ENCODE peak calls at places on chromosomes 5 and 9, in eight cellular contexts. C is lung, A is cardiac fibroblast, R is occipital lobe, Q is prostate gland, Z is fibroblast of the aortic adventitia, S is esophagus squamous epithelium, F is NCI-H1092. O is an unnamed sample.

GRCh38 chr5:177494356-177495195 is 2.8 kb downstream of the PDLIM7 start:
- DNase-seq in C (peak), A (peak), R (no peak), Q (no peak), Z (peak), S (no peak), F (no peak), O (peak)

GRCh38 chr5:120463991-120464626 is at the start of gene PRR16:
- DNase-seq in C (no peak), A (peak), R (peak), Q (peak), Z (peak), S (no peak), F (no peak), O (peak)

GRCh38 chr9:126984969-126985368 is 70.4 kb downstream of the RALGPS1 start:
- DNase-seq in C (no peak), A (no peak), R (no peak), Q (no peak), Z (no peak), S (no peak), F (no peak), O (peak)

GRCh38 chr5:180084638-180085561 is 13.3 kb upstream of the RNF130 start:
- DNase-seq in C (peak), A (no peak), R (no peak), Q (peak), Z (no peak), S (no peak), F (no peak), O (peak)

GRCh38 chr5:154408806-154409205 is 37.0 kb upstream of the SAP30L start:
- DNase-seq in C (no peak), A (no peak), R (no peak), Q (no peak), Z (no peak), S (no peak), F (no peak), O (no peak)

GRCh38 chr5:57687641-57688040 is 205.0 kb upstream of the ACTBL2 start:
- DNase-seq in C (no peak), A (no peak), R (no peak), Q (no peak), Z (no peak), S (no peak), F (no peak), O (no peak)

GRCh38 chr5:133205649-133206048 is 153.8 kb downstream of the HSPA4 start:
- DNase-seq in C (no peak), A (no peak), R (no peak), Q (no peak), Z (no peak), S (no peak), F (no peak), O (no peak)

GRCh38 chr9:35914307-35914807 is 5.1 kb downstream of the SPAAR start:
- DNase-seq in C (no peak), A (peak), R (no peak), Q (no peak), Z (peak), S (no peak), F (no peak), O (peak)

GRCh38 chr9:133160742-133161541 is 2.8 kb downstream of the GBGT1 start:
- DNase-seq in C (peak), A (peak), R (no peak), Q (no peak), Z (peak), S (no peak), F (peak), O (peak)

GRCh38 chr9:133873006-133873780 is 118.9 kb downstream of the VAV2 start:
- DNase-seq in C (no peak), A (no peak), R (no peak), Q (no peak), Z (no peak), S (no peak), F (no peak), O (no peak)

GRCh38 chr5:170269579-170269978 is 28.0 kb downstream of the LCP2 start:
- DNase-seq in C (no peak), A (no peak), R (no peak), Q (no peak), Z (no peak), S (no peak), F (no peak), O (no peak)

GRCh38 chr5:65924366-65925093 is 1.8 kb upstream of the ERBIN start:
- DNase-seq in C (no peak), A (no peak), R (no peak), Q (no peak), Z (no peak), S (no peak), F (peak), O (no peak)

GRCh38 chr5:68261174-68262021 is 45.8 kb downstream of the PIK3R1 start:
- DNase-seq in C (no peak), A (peak), R (no peak), Q (no peak), Z (peak), S (no peak), F (no peak), O (no peak)

O was measured in colonic mucosa.